ENCODE peak calls at places on chromosomes 7 and 10, in four cellular contexts. F, E, T and M are unnamed samples.

GRCh38 chr10:103833731-103834365 is 21.5 kb downstream of the SH3PXD2A start:
- DNase-seq in E (no peak), T (no peak), F (no peak), M (no peak)

GRCh38 chr7:107824858-107825257 is 21.8 kb upstream of the SLC26A3 start:
- DNase-seq in E (no peak), T (no peak), F (no peak), M (no peak)

GRCh38 chr7:96998765-96999164 is 6.6 kb upstream of the DLX6 start:
- DNase-seq in E (no peak), T (no peak), F (no peak), M (no peak)

GRCh38 chr10:10605551-10606081 is 412.1 kb upstream of the CELF2 start:
- DNase-seq in T (no peak), E (no peak), F (no peak), M (no peak)

GRCh38 chr7:103542470-103542869 is 96.5 kb upstream of the SLC26A5 start:
- DNase-seq in F (no peak), E (no peak), T (no peak), M (no peak)

GRCh38 chr10:60848680-60849079 is 70.4 kb downstream of the CDK1 start:
- DNase-seq in E (no peak), F (no peak), T (no peak), M (no peak)

GRCh38 chr10:4316166-4316810 is 509.7 kb upstream of the AKR1E2 start:
- DNase-seq in T (no peak), E (peak), F (no peak), M (no peak)

GRCh38 chr10:119281581-119282071 is 74.3 kb downstream of the GRK5 start:
- DNase-seq in F (no peak), T (no peak), E (no peak), M (no peak)

GRCh38 chr7:35232994-35233393 is 20.9 kb downstream of the TBX20 start:
- DNase-seq in F (no peak), E (no peak), T (no peak), M (no peak)

GRCh38 chr10:17682236-17682946 is 38.4 kb downstream of the STAM start:
- DNase-seq in T (no peak), F (no peak), E (no peak), M (no peak)

GRCh38 chr7:75996476-75996875 is 2.1 kb upstream of the TMEM120A start:
- DNase-seq in T (no peak), F (no peak), E (no peak), M (no peak)

GRCh38 chr7:135239263-135239662 is 5.6 kb downstream of the STRA8 start:
- DNase-seq in T (no peak), F (peak), E (no peak), M (no peak)

GRCh38 chr7:93719546-93719945 is 145.0 kb upstream of the CALCR start:
- DNase-seq in F (no peak), E (no peak), T (no peak), M (no peak)

GRCh38 chr10:72001026-72001380 is 36.8 kb downstream of the CHST3 start:
- DNase-seq in F (no peak), E (no peak), T (no peak), M (no peak)